ENCODE peak calls at places on chromosomes 12 and 14, in seven cellular contexts. E is mesenchymal stem cell, P is H9, F is IMR-90, R is neuronal stem cell, G is mesendoderm, X is H1. O is an unnamed sample.

GRCh38 chr12:102811125-102811737 is 105.8 kb downstream of the PAH start:
- DNase-seq in E (peak; percentile 3), P (peak; percentile 67), R (peak; percentile 39), G (peak; percentile 56), F (no peak), X (no peak), O (peak; percentile 49)

GRCh38 chr12:118880745-118881144 is 100.6 kb upstream of the SRRM4 start:
- DNase-seq in P (no peak), F (no peak), R (no peak), G (no peak), X (no peak), E (no peak), O (no peak)

GRCh38 chr12:57616383-57617101 is 5.3 kb downstream of the ARHGEF25 start:
- DNase-seq in P (no peak), G (no peak), X (no peak), E (no peak), F (peak; percentile 62), R (no peak), O (no peak)

GRCh38 chr12:3107954-3108353 is 30.8 kb downstream of the TSPAN9 start:
- DNase-seq in R (no peak), X (no peak), G (no peak), F (no peak), E (peak; percentile 28), P (no peak), O (no peak)

GRCh38 chr12:104319028-104319427 is 15.5 kb downstream of the EID3 start:
- DNase-seq in P (no peak), G (no peak), X (no peak), R (no peak), F (no peak), E (no peak), O (no peak)

GRCh38 chr12:44431647-44432352 is 444.3 kb downstream of the NELL2 start:
- DNase-seq in R (no peak), E (no peak), X (no peak), P (no peak), G (no peak), F (no peak), O (no peak)

GRCh38 chr14:96038920-96039632 is at the start of gene C14orf132:
- DNase-seq in X (no peak), R (no peak), P (peak; percentile 70), E (peak; percentile 68), G (peak; percentile 66), F (peak; percentile 48), O (peak; percentile 52)

GRCh38 chr12:125013816-125014442 is 20.5 kb downstream of the BRI3BP start:
- DNase-seq in F (no peak), G (no peak), R (no peak), P (no peak), X (no peak), E (no peak), O (no peak)

GRCh38 chr12:88934163-88934747 is 354.0 kb upstream of the KITLG start:
- DNase-seq in E (no peak), P (no peak), F (peak; percentile 57), G (no peak), X (no peak), R (no peak), O (no peak)

GRCh38 chr12:27515671-27516070 is 8.3 kb upstream of the PPFIBP1 start:
- DNase-seq in X (no peak), R (no peak), F (no peak), P (no peak), G (peak; percentile 95), E (no peak), O (peak; percentile 62)

GRCh38 chr14:101229666-101230065 is 326.1 kb upstream of the RTL1 start:
- DNase-seq in G (no peak), R (no peak), E (no peak), F (no peak), P (peak; percentile 25), X (no peak), O (no peak)

GRCh38 chr14:35420036-35420811 is 15.7 kb upstream of the NFKBIA start:
- DNase-seq in E (no peak), X (no peak), G (no peak), P (no peak), R (no peak), F (peak; percentile 54), O (no peak)

GRCh38 chr12:21690704-21691368 is 33.2 kb upstream of the LDHB start:
- DNase-seq in G (no peak), X (no peak), E (no peak), P (no peak), R (no peak), F (no peak), O (no peak)

GRCh38 chr12:105916698-105917059 is 222.1 kb downstream of the NUAK1 start:
- DNase-seq in G (no peak), F (peak; percentile 23), X (no peak), R (no peak), P (no peak), E (no peak), O (no peak)

GRCh38 chr14:21825147-21825743 is 151.6 kb upstream of the OR4E1 start:
- DNase-seq in F (peak; percentile 4), G (peak; percentile 87), X (no peak), P (peak; percentile 69), R (peak; percentile 17), E (peak; percentile 11), O (peak; percentile 37)

GRCh38 chr14:40340708-40341107 is 908.5 kb upstream of the FBXO33 start:
- DNase-seq in P (no peak), X (no peak), E (no peak), F (no peak), R (no peak), G (no peak), O (no peak)

GRCh38 chr14:102184678-102185040 is 45.0 kb downstream of the WDR20 start:
- DNase-seq in X (no peak), R (peak; percentile 52), P (no peak), E (no peak), G (no peak), F (no peak), O (no peak)

GRCh38 chr12:49518914-49519573 is 19.8 kb upstream of the KCNH3 start:
- DNase-seq in G (no peak), P (no peak), F (peak; percentile 62), X (no peak), E (peak; percentile 58), R (no peak), O (no peak)

GRCh38 chr14:100304825-100305445 is 1.3 kb downstream of the SLC25A29 start:
- DNase-seq in R (no peak), P (peak; percentile 83), G (peak; percentile 80), F (peak; percentile 22), E (peak; percentile 50), X (no peak), O (peak; percentile 18)

GRCh38 chr12:98439471-98440164 is 75.8 kb upstream of the TMPO start:
- DNase-seq in R (no peak), E (peak; percentile 72), P (no peak), G (peak; percentile 76), F (no peak), X (no peak), O (no peak)

GRCh38 chr12:2677142-2677880 is 117.5 kb upstream of the FKBP4 start:
- DNase-seq in E (no peak), P (peak; percentile 37), G (no peak), R (no peak), X (no peak), F (no peak), O (no peak)

GRCh38 chr14:68547305-68548193 is 245.3 kb downstream of the ZFP36L1 start:
- DNase-seq in F (peak; percentile 93), R (no peak), X (no peak), P (no peak), G (peak; percentile 33), E (peak; percentile 98), O (peak; percentile 96)

GRCh38 chr12:106135781-106136180 is 3.0 kb downstream of the NUAK1 start:
- DNase-seq in F (peak; percentile 55), P (no peak), E (peak; percentile 83), G (no peak), R (no peak), X (no peak), O (no peak)

GRCh38 chr14:104265918-104266642 is 127.7 kb downstream of the KIF26A start:
- DNase-seq in X (no peak), P (peak; percentile 24), E (no peak), R (no peak), G (no peak), F (no peak), O (no peak)

GRCh38 chr12:113693693-113694092 is 222.0 kb upstream of the LHX5 start:
- DNase-seq in E (no peak), P (no peak), X (no peak), F (no peak), G (no peak), R (no peak), O (no peak)
- H3K23ac ChIP-seq in E (no peak overlapping the region), P (no peak overlapping the region), X (no peak overlapping the region), F (no peak overlapping the region), G (no peak overlapping the region), R (no peak overlapping the region), O (no peak overlapping the region)

GRCh38 chr12:92509156-92509758 is 193.5 kb upstream of the PLEKHG7 start:
- DNase-seq in E (no peak), G (no peak), F (no peak), X (no peak), R (no peak), P (no peak), O (no peak)
- H2AK5ac ChIP-seq in E (no peak overlapping the region), G (no peak overlapping the region), F (no peak overlapping the region), X (no peak overlapping the region), R (no peak overlapping the region), P (no peak overlapping the region), O (no peak overlapping the region)

DNA sequence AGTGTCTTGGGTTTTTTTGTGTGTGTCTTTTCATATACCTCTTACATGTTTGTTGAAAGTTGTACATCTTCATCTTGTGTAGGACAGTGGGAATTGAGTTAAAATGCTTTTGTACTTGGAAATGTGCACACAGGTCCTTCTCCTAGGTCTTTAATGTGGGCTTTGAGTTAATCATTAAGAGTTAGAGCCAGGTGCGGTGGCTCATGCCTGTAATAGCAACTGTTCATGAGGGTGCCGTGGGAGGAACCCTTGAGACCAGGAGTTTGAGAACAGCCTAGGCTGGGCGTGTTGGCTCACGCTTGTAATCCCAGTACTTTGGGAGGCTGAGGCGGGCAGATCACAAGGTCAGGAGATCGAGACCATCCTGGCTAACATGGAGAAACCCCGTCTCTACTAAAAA is 13.9 kb downstream of the CLECL1 start:
- DNase-seq in G (no peak), P (no peak), R (no peak), F (no peak), E (no peak), X (no peak), O (no peak)
- H3K4me1 ChIP-seq in G (no peaks in the 10 kb centered on the region), P (no peaks in the 10 kb centered on the region), R (no peaks in the 10 kb centered on the region), F (peaks cover 2% of the 10 kb centered on the region), E (no peaks in the 10 kb centered on the region), X (no peaks in the 10 kb centered on the region), O (no peaks in the 10 kb centered on the region)

GRCh38 chr12:10750385-10750727 is 27.2 kb upstream of the YBX3 start:
- DNase-seq in X (no peak), G (no peak), P (no peak), E (no peak), R (no peak), F (no peak), O (peak; percentile 4)
- H3K23ac ChIP-seq in X (no peak overlapping the region), G (no peak overlapping the region), P (no peak overlapping the region), E (no peak overlapping the region), R (no peak overlapping the region), F (no peak overlapping the region), O (no peak overlapping the region)

DNA sequence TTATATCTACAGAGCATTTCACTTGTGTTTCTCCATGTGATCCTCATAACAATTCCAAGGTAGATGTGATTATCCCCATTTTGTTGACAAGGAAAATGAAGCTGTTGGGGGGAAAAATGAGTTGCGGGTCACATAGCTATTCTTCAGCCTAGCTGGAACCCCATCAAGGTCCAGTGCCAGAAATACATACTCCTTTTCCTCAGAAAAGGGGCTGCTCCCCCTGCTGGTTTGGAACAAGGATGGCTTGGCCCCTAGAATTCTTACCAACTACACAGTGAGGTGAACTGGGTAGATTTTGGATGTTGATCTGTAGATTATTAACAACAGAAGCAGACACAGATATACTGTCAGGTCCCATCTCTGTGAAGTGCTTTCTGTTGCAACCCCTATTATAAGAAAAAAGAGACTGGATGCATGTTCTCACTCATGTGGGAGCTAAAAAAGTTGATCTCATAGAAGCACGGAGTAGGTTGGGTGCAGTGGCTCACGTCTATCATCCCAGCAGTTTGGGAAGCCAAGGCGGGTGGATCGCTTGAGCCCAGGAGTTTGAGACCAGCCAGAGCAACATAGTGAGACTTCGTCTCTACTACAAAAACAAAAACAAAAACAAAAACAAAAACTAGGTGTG is 8.9 kb downstream of the IKZF4 start:
- DNase-seq in G (peak; percentile 59), E (peak; percentile 72), X (no peak), F (peak; percentile 67), P (peak; percentile 48), R (no peak), O (peak; percentile 79)
- H2AK5ac ChIP-seq in G (no peak overlapping the region), E (no peak overlapping the region), X (no peak overlapping the region), F (no peak overlapping the region), P (no peak overlapping the region), R (no peak overlapping the region), O (no peak overlapping the region)